ENCODE peak calls at places on chromosomes 7 and 10, in nine cellular contexts. F, G, E, S, Z, C, V, I and P are unnamed samples.
A peak's percentile ranks its signal among the peaks of the same experiment; 100 is the strongest.

GRCh38 chr7:93719546-93719945 is 145.0 kb upstream of the CALCR start:
- DNase-seq in F (no peak), G (peak; percentile 34), E (no peak), S (no peak), Z (no peak), C (no peak), V (peak; percentile 97), I (no peak), P (no peak)

GRCh38 chr10:124717911-124718734 is 26.1 kb downstream of the FAM53B start:
- DNase-seq in F (peak; percentile 71), G (no peak), E (no peak), S (no peak), Z (no peak), C (no peak), V (peak; percentile 50), I (no peak), P (peak; percentile 75)

GRCh38 chr10:29873941-29874340 is 185.4 kb downstream of the JCAD start:
- DNase-seq in F (no peak), G (peak; percentile 46), E (no peak), S (no peak), Z (no peak), C (no peak), V (peak; percentile 89), I (no peak), P (no peak)

GRCh38 chr10:97689637-97690036 is 2.6 kb upstream of the AVPI1 start:
- DNase-seq in F (no peak), G (peak; percentile 99), E (no peak), S (no peak), Z (peak; percentile 31), C (no peak), V (peak; percentile 98), I (peak; percentile 56), P (no peak)

GRCh38 chr7:151803841-151804240 is 73.1 kb downstream of the PRKAG2 start:
- DNase-seq in F (no peak), G (no peak), E (no peak), S (no peak), Z (no peak), C (no peak), V (no peak), I (no peak), P (peak; percentile 7)

GRCh38 chr7:38300175-38300574 is 26.7 kb upstream of the TARP start:
- DNase-seq in F (no peak), G (no peak), E (no peak), S (no peak), Z (no peak), C (no peak), V (no peak), I (no peak), P (no peak)

GRCh38 chr7:16989883-16990413 is 108.2 kb upstream of the AGR3 start:
- DNase-seq in F (no peak), G (peak; percentile 80), E (peak; percentile 23), S (peak; percentile 74), Z (peak; percentile 81), C (no peak), V (peak; percentile 77), I (peak; percentile 74), P (peak; percentile 80)

GRCh38 chr7:120990468-120991118 is 2.1 kb downstream of the CPED1 start:
- DNase-seq in F (no peak), G (peak; percentile 31), E (no peak), S (no peak), Z (no peak), C (peak; percentile 24), V (no peak), I (no peak), P (no peak)

GRCh38 chr7:34825221-34825620 is 167.2 kb downstream of the NPSR1 start:
- DNase-seq in F (no peak), G (no peak), E (no peak), S (no peak), Z (no peak), C (no peak), V (no peak), I (no peak), P (no peak)

GRCh38 chr10:57023626-57024025 is 662.6 kb upstream of the ZWINT start:
- DNase-seq in F (no peak), G (no peak), E (no peak), S (no peak), Z (no peak), C (no peak), V (no peak), I (no peak), P (no peak)

GRCh38 chr10:32985781-32986350 is 27.8 kb upstream of the ITGB1 start:
- DNase-seq in F (no peak), G (peak; percentile 91), E (no peak), S (no peak), Z (no peak), C (no peak), V (peak; percentile 92), I (no peak), P (no peak)

GRCh38 chr10:50882540-50882983 is 2.9 kb downstream of the A1CF start:
- DNase-seq in F (no peak), G (no peak), E (no peak), S (no peak), Z (no peak), C (peak; percentile 10), V (no peak), I (no peak), P (no peak)

GRCh38 chr10:80530251-80530650 is 7.5 kb upstream of the SH2D4B start:
- DNase-seq in F (no peak), G (peak; percentile 22), E (no peak), S (no peak), Z (no peak), C (peak; percentile 42), V (peak; percentile 13), I (no peak), P (no peak)

GRCh38 chr7:116511552-116512523 is 12.3 kb downstream of the CAV2 start:
- DNase-seq in F (no peak), G (peak; percentile 69), E (no peak), S (no peak), Z (no peak), C (no peak), V (peak; percentile 74), I (no peak), P (peak; percentile 62)

DNA sequence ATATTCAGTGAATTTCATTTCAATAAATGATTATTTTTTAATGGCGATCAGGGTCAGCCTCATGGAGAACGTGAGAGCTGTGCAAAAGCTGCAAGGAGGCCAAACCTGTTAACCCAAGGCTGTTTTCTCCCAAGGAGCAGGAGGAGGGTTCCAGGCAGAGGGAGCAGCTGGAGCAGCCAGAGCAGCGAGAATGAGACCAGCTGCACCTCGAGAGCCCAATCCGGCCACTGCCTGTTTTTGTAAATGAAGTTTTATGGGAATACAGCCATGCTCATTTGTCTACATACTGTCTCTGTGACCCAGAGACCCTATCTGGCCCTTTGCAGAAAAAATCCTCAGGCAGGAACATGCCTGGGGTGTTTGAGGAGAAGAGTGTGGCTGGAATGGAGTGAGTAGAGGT is 104.9 kb downstream of the GRK5 start:
- DNase-seq in F (no peak), G (no peak), E (no peak), S (no peak), Z (no peak), C (no peak), V (no peak), I (no peak), P (no peak)
- H3K4me1 ChIP-seq in F (peaks cover 43% of the 10 kb centered on the region), G (peaks cover 39% of the 10 kb centered on the region), E (peaks cover 22% of the 10 kb centered on the region), S (no peaks in the 10 kb centered on the region), Z (peaks cover 78% of the 10 kb centered on the region), C (peaks cover 28% of the 10 kb centered on the region), V (peaks cover 33% of the 10 kb centered on the region), I (peaks cover 45% of the 10 kb centered on the region), P (peaks cover 33% of the 10 kb centered on the region)

DNA sequence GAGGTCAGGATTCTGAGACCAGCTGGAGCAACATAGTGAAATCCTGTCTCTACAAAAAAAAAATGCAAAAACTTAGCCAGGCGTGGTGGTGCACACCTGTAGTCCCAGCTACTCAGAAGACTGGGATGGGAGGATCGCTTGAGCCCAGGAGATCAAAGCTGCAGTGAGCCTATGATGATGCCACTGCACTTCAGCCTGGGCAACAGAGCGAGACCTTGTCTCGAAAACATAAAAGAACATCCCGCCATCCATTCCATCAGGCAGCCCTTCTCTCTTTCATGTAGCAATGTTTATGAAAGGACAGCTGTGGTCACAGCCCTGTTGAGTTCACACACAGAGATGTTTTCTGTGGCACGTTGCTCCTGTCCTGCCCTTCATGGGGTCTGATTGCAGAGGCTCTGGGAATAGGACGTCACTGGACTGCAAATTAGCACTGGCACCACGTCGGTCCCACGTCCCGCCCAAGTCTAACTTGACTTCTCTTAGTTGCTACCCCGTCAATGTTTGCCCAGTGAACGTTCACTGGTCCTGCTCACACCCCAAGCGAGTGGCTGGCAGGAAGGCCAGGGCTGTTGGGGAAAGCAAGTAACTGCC is 64.5 kb upstream of the MYL10 start:
- DNase-seq in F (no peak), G (no peak), E (no peak), S (no peak), Z (no peak), C (no peak), V (no peak), I (no peak), P (no peak)
- H3K27me3 ChIP-seq in F (no peaks in the 10 kb centered on the region), G (peaks cover 10% of the 10 kb centered on the region), E (no peaks in the 10 kb centered on the region), S (no peaks in the 10 kb centered on the region), Z (no peaks in the 10 kb centered on the region), C (no peaks in the 10 kb centered on the region), V (no peaks in the 10 kb centered on the region), I (peaks cover 6% of the 10 kb centered on the region), P (no peaks in the 10 kb centered on the region)

GRCh38 chr10:44978213-44978569 is 418 bp downstream of the DEPP1 start:
- DNase-seq in F (no peak), G (no peak), E (peak; percentile 28), S (no peak), Z (no peak), C (no peak), V (no peak), I (no peak), P (no peak)
- H3K4me1 ChIP-seq in F (peaks cover 15% of the 10 kb centered on the region), G (peaks cover 65% of the 10 kb centered on the region), E (peaks cover 40% of the 10 kb centered on the region), S (peaks cover 43% of the 10 kb centered on the region), Z (peaks cover 79% of the 10 kb centered on the region), C (peaks cover 61% of the 10 kb centered on the region), V (peaks cover 42% of the 10 kb centered on the region), I (peaks cover 96% of the 10 kb centered on the region), P (peaks cover 4% of the 10 kb centered on the region)

GRCh38 chr10:27256790-27257189 is 16.2 kb upstream of the ACBD5 start:
- DNase-seq in F (no peak), G (no peak), E (no peak), S (no peak), Z (no peak), C (peak; percentile 37), V (no peak), I (no peak), P (no peak)
- H3K27me3 ChIP-seq in F (peaks cover 21% of the 10 kb centered on the region), G (peaks cover 32% of the 10 kb centered on the region), E (no peaks in the 10 kb centered on the region), S (no peaks in the 10 kb centered on the region), Z (no peaks in the 10 kb centered on the region), C (peaks cover 8% of the 10 kb centered on the region), V (peaks cover 25% of the 10 kb centered on the region), I (peaks cover 50% of the 10 kb centered on the region), P (peaks cover 9% of the 10 kb centered on the region)